ENCODE peak calls at places on chromosomes 6 and 20, in six cellular contexts. One of them, this sample, is unnamed.

GRCh38 chr6:159691133-159691962 is 1.7 kb downstream of the SOD2 start:
- DNase-seq in fibroblast of mammary gland: peak
- DNase-seq in NCI-H2171: peak
- DNase-seq in ureter: peak
- DNase-seq in 8988T: no peak
- DNase-seq in fibroblast of lung: peak
- DNase-seq in this sample: peak

GRCh38 chr6:75167851-75168250 is 38.0 kb downstream of the COL12A1 start:
- DNase-seq in fibroblast of mammary gland: no peak
- DNase-seq in NCI-H2171: no peak
- DNase-seq in ureter: no peak
- DNase-seq in 8988T: no peak
- DNase-seq in fibroblast of lung: peak
- DNase-seq in this sample: peak

GRCh38 chr6:13186861-13187260 is 141.5 kb downstream of the TBC1D7 start:
- DNase-seq in fibroblast of mammary gland: no peak
- DNase-seq in NCI-H2171: no peak
- DNase-seq in ureter: no peak
- DNase-seq in 8988T: no peak
- DNase-seq in fibroblast of lung: no peak
- DNase-seq in this sample: no peak

GRCh38 chr6:143961868-143962643 is 46.0 kb downstream of the PLAGL1 start:
- DNase-seq in fibroblast of mammary gland: no peak
- DNase-seq in NCI-H2171: no peak
- DNase-seq in ureter: no peak
- DNase-seq in 8988T: no peak
- DNase-seq in fibroblast of lung: no peak
- DNase-seq in this sample: no peak

GRCh38 chr20:21437816-21438215 is 40.5 kb upstream of the NKX2-4 start:
- DNase-seq in fibroblast of mammary gland: no peak
- DNase-seq in NCI-H2171: no peak
- DNase-seq in ureter: no peak
- DNase-seq in 8988T: no peak
- DNase-seq in fibroblast of lung: peak
- DNase-seq in this sample: no peak

GRCh38 chr20:48801197-48801596 is 26.6 kb downstream of the PREX1 start:
- DNase-seq in fibroblast of mammary gland: no peak
- DNase-seq in NCI-H2171: no peak
- DNase-seq in ureter: no peak
- DNase-seq in 8988T: no peak
- DNase-seq in fibroblast of lung: no peak
- DNase-seq in this sample: no peak

GRCh38 chr6:131694832-131695426 is 6.3 kb downstream of the OR2A4 start:
- DNase-seq in fibroblast of mammary gland: peak
- DNase-seq in NCI-H2171: no peak
- DNase-seq in ureter: peak
- DNase-seq in 8988T: peak
- DNase-seq in fibroblast of lung: peak
- DNase-seq in this sample: peak

GRCh38 chr20:47489448-47489872 is 12.2 kb upstream of the NCOA3 start:
- DNase-seq in fibroblast of mammary gland: no peak
- DNase-seq in NCI-H2171: no peak
- DNase-seq in ureter: no peak
- DNase-seq in 8988T: no peak
- DNase-seq in fibroblast of lung: no peak
- DNase-seq in this sample: no peak

GRCh38 chr20:61453219-61453618 is 201.2 kb downstream of the CDH4 start:
- DNase-seq in fibroblast of mammary gland: no peak
- DNase-seq in NCI-H2171: no peak
- DNase-seq in ureter: no peak
- DNase-seq in 8988T: no peak
- DNase-seq in fibroblast of lung: no peak
- DNase-seq in this sample: no peak

GRCh38 chr6:44084231-44085014 is 42.8 kb downstream of the MRPL14 start:
- DNase-seq in fibroblast of mammary gland: peak
- DNase-seq in NCI-H2171: no peak
- DNase-seq in ureter: no peak
- DNase-seq in 8988T: no peak
- DNase-seq in fibroblast of lung: no peak
- DNase-seq in this sample: peak